ENCODE peak calls at places on chromosomes 2 and 18, in six cellular contexts. P, F, Z, K, C and O are unnamed samples.

GRCh38 chr2:38076250-38076709 is 329 bp upstream of the CYP1B1 start:
- DNase-seq in Z (peak; percentile 61), C (peak; percentile 16), P (no peak), K (no peak), F (peak; percentile 86), O (peak; percentile 88)

GRCh38 chr2:37625781-37626548 is 45.5 kb downstream of the CDC42EP3 start:
- DNase-seq in C (no peak), K (no peak), Z (no peak), P (no peak), F (no peak), O (peak; percentile 89)

GRCh38 chr2:230042195-230042594 is 26.5 kb downstream of the SLC16A14 start:
- DNase-seq in F (no peak), Z (no peak), C (no peak), K (no peak), P (no peak), O (no peak)

GRCh38 chr2:15940661-15941482 is 522 bp downstream of the MYCN start:
- DNase-seq in P (no peak), C (peak; percentile 11), Z (no peak), F (peak; percentile 72), K (no peak), O (no peak)

GRCh38 chr2:36597003-36597531 is 901 bp downstream of the FEZ2 start:
- DNase-seq in F (no peak), C (no peak), P (no peak), Z (no peak), K (no peak), O (no peak)

GRCh38 chr2:46569766-46570165 is 90.4 kb downstream of the TMEM247 start:
- DNase-seq in P (no peak), K (no peak), Z (no peak), C (no peak), F (no peak), O (no peak)

GRCh38 chr2:144249035-144249637 is 270.8 kb downstream of the ZEB2 start:
- DNase-seq in P (no peak), K (no peak), Z (no peak), F (no peak), C (no peak), O (no peak)

GRCh38 chr2:109247340-109247739 is 118.3 kb downstream of the SH3RF3 start:
- DNase-seq in C (no peak), K (no peak), Z (no peak), F (peak; percentile 6), P (no peak), O (peak; percentile 47)

GRCh38 chr18:48835119-48835518 is 115.6 kb downstream of the SMAD7 start:
- DNase-seq in F (peak; percentile 43), K (no peak), Z (no peak), C (no peak), P (no peak), O (peak; percentile 44)

GRCh38 chr2:196101325-196101981 is 32.8 kb upstream of the DNAH7 start:
- DNase-seq in F (no peak), Z (no peak), K (no peak), C (no peak), P (no peak), O (peak; percentile 82)

GRCh38 chr2:152307863-152308262 is 27.1 kb upstream of the FMNL2 start:
- DNase-seq in F (no peak), K (no peak), Z (no peak), P (no peak), C (peak; percentile 73), O (no peak)

GRCh38 chr18:72468011-72468710 is 76.0 kb downstream of the CBLN2 start:
- DNase-seq in F (no peak), K (no peak), P (no peak), Z (no peak), C (no peak), O (no peak)

GRCh38 chr18:75491361-75491760 is 63.9 kb upstream of the SMIM21 start:
- DNase-seq in K (no peak), F (no peak), C (no peak), P (no peak), Z (no peak), O (no peak)

GRCh38 chr2:192645811-192646598 is 451.3 kb upstream of the TMEFF2 start:
- DNase-seq in F (no peak), Z (no peak), K (no peak), C (no peak), P (no peak), O (no peak)

DNA sequence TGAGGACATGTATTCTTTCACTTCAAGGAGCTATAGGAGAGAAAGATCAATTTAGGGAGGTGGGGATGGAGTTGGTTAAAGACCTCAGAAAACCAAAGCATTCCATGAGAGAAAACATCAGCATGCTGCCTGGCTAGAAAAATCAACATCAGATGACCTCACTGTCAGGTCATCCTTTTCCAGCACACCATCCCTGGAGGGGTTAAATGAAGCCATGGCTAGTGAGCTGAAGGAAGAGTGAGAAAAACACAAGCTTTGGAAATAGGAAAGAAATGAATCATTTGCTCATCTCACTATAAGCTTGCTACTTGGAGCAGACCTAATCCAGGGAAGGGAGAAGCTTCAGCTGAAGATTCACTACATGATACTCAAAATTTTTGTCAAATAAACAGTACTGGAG is 109.5 kb upstream of the ITGB6 start:
- DNase-seq in F (no peak), Z (no peak), K (no peak), P (no peak), C (no peak), O (no peak)
- H3K36me3 ChIP-seq in F (peaks cover 25% of the 10 kb centered on the region), Z (no peaks in the 10 kb centered on the region), K (peaks cover 5% of the 10 kb centered on the region), P (peaks cover 3% of the 10 kb centered on the region), C (peaks cover 6% of the 10 kb centered on the region), O (peaks cover 13% of the 10 kb centered on the region)

DNA sequence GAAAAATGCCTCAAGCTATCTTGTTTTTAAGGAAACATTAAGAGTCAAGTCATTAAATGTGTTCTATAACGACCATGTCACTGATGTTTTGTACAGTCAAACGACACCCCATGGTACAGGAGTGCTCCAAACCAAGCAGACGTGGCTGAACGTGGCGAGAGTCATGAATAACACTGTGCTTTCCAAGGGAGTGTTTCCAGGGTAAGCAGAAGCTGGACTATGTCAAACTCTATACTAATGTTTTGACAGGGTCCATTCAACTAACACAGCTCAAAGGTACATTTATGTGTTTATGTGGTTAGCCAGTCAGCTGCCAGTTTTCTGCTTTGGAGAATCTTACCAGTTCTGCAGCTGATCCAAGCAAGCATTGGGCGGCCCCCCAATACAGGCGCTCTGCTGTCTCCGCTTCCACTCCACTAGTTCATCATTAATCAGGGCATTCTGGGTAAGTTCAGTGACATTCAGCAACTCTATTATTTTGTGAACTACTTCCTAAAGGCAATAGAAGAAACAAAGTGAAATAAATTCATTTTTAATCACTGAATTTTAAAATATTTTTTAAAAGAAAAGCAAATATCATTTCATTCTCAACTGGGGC is 16.4 kb downstream of the STAT1 start:
- DNase-seq in Z (no peak), P (no peak), C (no peak), F (no peak), K (no peak), O (no peak)
- TF ChIP-seq POLR2AphosphoS5 in Z (no peak), P (no peak), C (no peak), F (no peak), K (no peak), O (no peak)

GRCh38 chr18:9562584-9562983 is 51.8 kb downstream of the PPP4R1 start:
- DNase-seq in F (no peak), Z (no peak), P (no peak), C (no peak), K (no peak), O (no peak)

GRCh38 chr18:9558397-9559064 is 55.8 kb downstream of the PPP4R1 start:
- DNase-seq in F (no peak), K (no peak), C (no peak), Z (no peak), P (no peak), O (no peak)

GRCh38 chr18:9561774-9562173 is 52.6 kb downstream of the PPP4R1 start:
- DNase-seq in C (no peak), K (no peak), Z (no peak), F (no peak), P (no peak), O (no peak)

GRCh38 chr18:9557250-9557943 is 57.0 kb downstream of the PPP4R1 start:
- DNase-seq in F (no peak), K (peak; percentile 59), P (no peak), Z (no peak), C (no peak), O (no peak)

DNA sequence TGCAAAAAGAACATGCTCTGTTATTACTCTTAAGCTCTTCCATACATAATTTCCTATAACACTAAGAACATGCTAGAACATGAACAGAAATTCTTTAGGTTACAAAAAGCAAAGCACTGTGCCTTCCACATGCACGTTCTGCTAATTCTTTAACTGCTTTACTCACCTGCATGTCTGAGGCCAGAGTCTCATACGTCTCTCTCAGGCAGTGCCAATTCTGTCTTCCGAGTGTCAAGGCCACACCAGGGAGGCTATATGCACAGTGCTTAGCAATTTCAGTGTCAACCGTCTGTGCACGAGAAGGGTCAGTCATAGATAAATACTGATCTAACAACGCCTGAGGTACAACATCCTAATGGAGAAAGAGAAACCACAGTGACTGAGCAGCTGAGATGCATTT is 55.1 kb downstream of the PPP4R1 start:
- DNase-seq in C (no peak), P (no peak), F (no peak), Z (no peak), K (no peak), O (no peak)
- H3K36me3 ChIP-seq in C (peaks cover 34% of the 10 kb centered on the region), P (peaks cover 29% of the 10 kb centered on the region), F (peaks cover 75% of the 10 kb centered on the region), Z (peaks cover 43% of the 10 kb centered on the region), K (peaks cover 11% of the 10 kb centered on the region), O (peaks cover 98% of the 10 kb centered on the region)

DNA sequence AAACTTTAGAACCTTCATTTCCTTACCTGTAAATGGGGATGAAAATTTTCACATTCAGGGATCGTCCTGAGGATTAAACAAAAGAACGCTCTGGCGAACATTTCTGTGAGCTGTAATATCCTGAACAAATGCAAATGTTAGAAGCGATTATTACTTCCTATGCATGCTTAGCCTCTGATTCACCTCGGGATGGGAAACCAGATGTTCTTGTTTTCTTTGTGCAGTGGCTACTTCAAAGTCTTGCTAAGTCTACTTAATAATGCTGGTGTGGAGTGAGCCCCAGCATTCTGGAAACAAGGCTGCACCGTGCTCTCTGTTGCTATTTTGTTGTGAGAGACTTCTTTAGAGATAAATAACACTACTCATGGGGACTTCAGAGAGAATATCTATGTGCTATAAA is 119.1 kb upstream of the PELI1 start:
- DNase-seq in Z (no peak), K (no peak), F (no peak), C (peak; percentile 91), P (no peak), O (no peak)
- TF ChIP-seq POLR2AphosphoS5 in Z (no peak), K (no peak), F (no peak), C (peak; percentile 89), P (no peak), O (no peak)

DNA sequence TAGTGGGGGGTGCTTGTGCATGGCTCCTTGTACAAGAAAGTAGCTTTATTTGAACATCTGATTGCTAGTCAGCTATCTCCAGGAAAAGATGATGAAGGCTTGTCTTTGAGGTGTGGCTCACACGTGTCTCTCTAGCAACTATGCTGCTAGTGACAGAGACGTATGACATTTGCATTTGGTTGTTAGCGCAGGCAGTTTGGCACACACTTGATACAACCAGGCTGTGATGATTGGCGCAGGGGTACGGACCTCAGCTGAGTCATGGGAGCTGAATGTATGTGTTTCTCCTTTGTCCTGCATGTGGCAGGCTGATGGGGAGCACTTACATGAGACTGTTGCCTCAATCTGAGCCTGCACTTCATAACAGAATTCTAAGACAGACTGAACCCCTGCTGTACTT is 29.6 kb downstream of the PTCD3 start:
- DNase-seq in P (no peak), K (no peak), Z (no peak), C (no peak), F (no peak), O (no peak)
- H3K36me3 ChIP-seq in P (peaks cover 80% of the 10 kb centered on the region), K (peaks cover 48% of the 10 kb centered on the region), Z (peaks cover 77% of the 10 kb centered on the region), C (peaks cover 55% of the 10 kb centered on the region), F (peaks cover 98% of the 10 kb centered on the region), O (peaks cover 100% of the 10 kb centered on the region)

GRCh38 chr2:66240284-66240683 is 194.6 kb upstream of the MEIS1 start:
- DNase-seq in P (no peak), F (no peak), K (no peak), C (no peak), Z (no peak), O (no peak)
- TF ChIP-seq POLR2AphosphoS5 in P (no peak), F (peak; percentile 45), K (no peak), C (no peak), Z (no peak), O (no peak)